ENCODE peak calls at places on chromosomes 12 and 14, in five cellular contexts. One of them, this sample, is unnamed.

GRCh38 chr12:4859478-4860210 is 50.1 kb upstream of the KCNA1 start:
- DNase-seq in adrenal gland: no peak
- DNase-seq in brain microvascular endothelial cell: no peak
- DNase-seq in CD8-positive, alpha-beta T cell: no peak
- DNase-seq in right cardiac atrium: no peak
- DNase-seq in this sample: no peak

GRCh38 chr12:106152334-106152733 is 13.6 kb upstream of the NUAK1 start:
- DNase-seq in adrenal gland: no peak
- DNase-seq in brain microvascular endothelial cell: no peak
- DNase-seq in CD8-positive, alpha-beta T cell: no peak
- DNase-seq in right cardiac atrium: no peak
- DNase-seq in this sample: no peak

GRCh38 chr14:56274556-56274955 is 156.3 kb downstream of the PELI2 start:
- DNase-seq in adrenal gland: no peak
- DNase-seq in brain microvascular endothelial cell: no peak
- DNase-seq in CD8-positive, alpha-beta T cell: no peak
- DNase-seq in right cardiac atrium: no peak
- DNase-seq in this sample: no peak

GRCh38 chr14:100588671-100589070 is 1.5 kb upstream of the BEGAIN start:
- DNase-seq in adrenal gland: no peak
- DNase-seq in brain microvascular endothelial cell: no peak
- DNase-seq in CD8-positive, alpha-beta T cell: no peak
- DNase-seq in right cardiac atrium: no peak
- DNase-seq in this sample: no peak

GRCh38 chr14:34081126-34081575 is 130.3 kb upstream of the EGLN3 start:
- DNase-seq in adrenal gland: no peak
- DNase-seq in brain microvascular endothelial cell: peak
- DNase-seq in CD8-positive, alpha-beta T cell: no peak
- DNase-seq in right cardiac atrium: no peak
- DNase-seq in this sample: no peak

GRCh38 chr14:98912655-98913054 is 359.3 kb downstream of the BCL11B start:
- DNase-seq in adrenal gland: no peak
- DNase-seq in brain microvascular endothelial cell: no peak
- DNase-seq in CD8-positive, alpha-beta T cell: no peak
- DNase-seq in right cardiac atrium: no peak
- DNase-seq in this sample: peak

GRCh38 chr12:115313929-115314328 is 630.0 kb upstream of the TBX3 start:
- DNase-seq in adrenal gland: no peak
- DNase-seq in brain microvascular endothelial cell: peak
- DNase-seq in CD8-positive, alpha-beta T cell: no peak
- DNase-seq in right cardiac atrium: no peak
- DNase-seq in this sample: peak

GRCh38 chr12:76670776-76671175 is 93.1 kb upstream of the ZDHHC17 start:
- DNase-seq in adrenal gland: no peak
- DNase-seq in brain microvascular endothelial cell: peak
- DNase-seq in CD8-positive, alpha-beta T cell: no peak
- DNase-seq in right cardiac atrium: no peak
- DNase-seq in this sample: no peak

GRCh38 chr12:66742508-66743367 is 63.9 kb upstream of the GRIP1 start:
- DNase-seq in adrenal gland: no peak
- DNase-seq in brain microvascular endothelial cell: no peak
- DNase-seq in CD8-positive, alpha-beta T cell: no peak
- DNase-seq in right cardiac atrium: no peak
- DNase-seq in this sample: no peak

GRCh38 chr14:63249112-63249511 is 44.9 kb downstream of the RHOJ start:
- DNase-seq in adrenal gland: no peak
- DNase-seq in brain microvascular endothelial cell: no peak
- DNase-seq in CD8-positive, alpha-beta T cell: no peak
- DNase-seq in right cardiac atrium: no peak
- DNase-seq in this sample: no peak

GRCh38 chr12:5200276-5201087 is 156.8 kb downstream of the KCNA5 start:
- DNase-seq in adrenal gland: peak
- DNase-seq in brain microvascular endothelial cell: peak
- DNase-seq in CD8-positive, alpha-beta T cell: no peak
- DNase-seq in right cardiac atrium: peak
- DNase-seq in this sample: peak

GRCh38 chr14:75361751-75362433 is 65.9 kb upstream of the JDP2 start:
- DNase-seq in adrenal gland: peak
- DNase-seq in brain microvascular endothelial cell: no peak
- DNase-seq in CD8-positive, alpha-beta T cell: no peak
- DNase-seq in right cardiac atrium: peak
- DNase-seq in this sample: no peak

GRCh38 chr14:69684461-69685183 is 73.2 kb downstream of the SUSD6 start:
- DNase-seq in adrenal gland: peak
- DNase-seq in brain microvascular endothelial cell: no peak
- DNase-seq in CD8-positive, alpha-beta T cell: no peak
- DNase-seq in right cardiac atrium: peak
- DNase-seq in this sample: no peak

GRCh38 chr12:19388131-19388549 is 51.2 kb upstream of the AEBP2 start:
- DNase-seq in adrenal gland: no peak
- DNase-seq in brain microvascular endothelial cell: no peak
- DNase-seq in CD8-positive, alpha-beta T cell: no peak
- DNase-seq in right cardiac atrium: no peak
- DNase-seq in this sample: no peak

GRCh38 chr12:84038241-84038640 is 874.4 kb downstream of the SLC6A15 start:
- DNase-seq in adrenal gland: no peak
- DNase-seq in brain microvascular endothelial cell: no peak
- DNase-seq in CD8-positive, alpha-beta T cell: no peak
- DNase-seq in right cardiac atrium: peak
- DNase-seq in this sample: no peak

GRCh38 chr14:31362746-31363145 is 57.6 kb downstream of the HEATR5A start:
- DNase-seq in adrenal gland: no peak
- DNase-seq in brain microvascular endothelial cell: no peak
- DNase-seq in CD8-positive, alpha-beta T cell: no peak
- DNase-seq in right cardiac atrium: no peak
- DNase-seq in this sample: no peak

GRCh38 chr12:2291182-2291832 is 238.5 kb downstream of the CACNA1C start:
- DNase-seq in adrenal gland: peak
- DNase-seq in brain microvascular endothelial cell: peak
- DNase-seq in CD8-positive, alpha-beta T cell: no peak
- DNase-seq in right cardiac atrium: no peak
- DNase-seq in this sample: peak

GRCh38 chr12:121232977-121233627 is 23.2 kb downstream of the P2RX4 start:
- DNase-seq in adrenal gland: no peak
- DNase-seq in brain microvascular endothelial cell: no peak
- DNase-seq in CD8-positive, alpha-beta T cell: no peak
- DNase-seq in right cardiac atrium: no peak
- DNase-seq in this sample: no peak

GRCh38 chr12:113874999-113875561 is 91.0 kb downstream of the RBM19 start:
- DNase-seq in adrenal gland: no peak
- DNase-seq in brain microvascular endothelial cell: peak
- DNase-seq in CD8-positive, alpha-beta T cell: no peak
- DNase-seq in right cardiac atrium: no peak
- DNase-seq in this sample: no peak

GRCh38 chr14:69763761-69764510 is 3.0 kb upstream of the SRSF5 start:
- DNase-seq in adrenal gland: no peak
- DNase-seq in brain microvascular endothelial cell: peak
- DNase-seq in CD8-positive, alpha-beta T cell: no peak
- DNase-seq in right cardiac atrium: no peak
- DNase-seq in this sample: no peak

GRCh38 chr14:90844321-90844720 is 28.1 kb upstream of the TTC7B start:
- DNase-seq in adrenal gland: no peak
- DNase-seq in brain microvascular endothelial cell: no peak
- DNase-seq in CD8-positive, alpha-beta T cell: no peak
- DNase-seq in right cardiac atrium: no peak
- DNase-seq in this sample: no peak

GRCh38 chr14:20327005-20327869 is 5.8 kb downstream of the CCNB1IP1 start:
- DNase-seq in adrenal gland: no peak
- DNase-seq in brain microvascular endothelial cell: peak
- DNase-seq in CD8-positive, alpha-beta T cell: no peak
- DNase-seq in right cardiac atrium: no peak
- DNase-seq in this sample: peak

GRCh38 chr12:64452559-64453329 is 824 bp downstream of the TBK1 start:
- DNase-seq in adrenal gland: peak
- DNase-seq in brain microvascular endothelial cell: peak
- DNase-seq in CD8-positive, alpha-beta T cell: no peak
- DNase-seq in right cardiac atrium: no peak
- DNase-seq in this sample: peak

GRCh38 chr14:68235011-68235410 is 415.4 kb downstream of the RAD51B start:
- DNase-seq in adrenal gland: no peak
- DNase-seq in brain microvascular endothelial cell: no peak
- DNase-seq in CD8-positive, alpha-beta T cell: no peak
- DNase-seq in right cardiac atrium: no peak
- DNase-seq in this sample: no peak

GRCh38 chr12:78407722-78408121 is 456.9 kb upstream of the SYT1 start:
- DNase-seq in adrenal gland: no peak
- DNase-seq in brain microvascular endothelial cell: no peak
- DNase-seq in CD8-positive, alpha-beta T cell: no peak
- DNase-seq in right cardiac atrium: no peak
- DNase-seq in this sample: no peak

GRCh38 chr12:124412646-124413015 is 117.7 kb downstream of the RFLNA start:
- DNase-seq in adrenal gland: no peak
- DNase-seq in brain microvascular endothelial cell: no peak
- DNase-seq in CD8-positive, alpha-beta T cell: no peak
- DNase-seq in right cardiac atrium: peak
- DNase-seq in this sample: no peak

GRCh38 chr14:94562019-94562418 is 777 bp downstream of the SERPINA4 start:
- DNase-seq in adrenal gland: no peak
- DNase-seq in brain microvascular endothelial cell: no peak
- DNase-seq in CD8-positive, alpha-beta T cell: no peak
- DNase-seq in right cardiac atrium: no peak
- DNase-seq in this sample: no peak

DNA sequence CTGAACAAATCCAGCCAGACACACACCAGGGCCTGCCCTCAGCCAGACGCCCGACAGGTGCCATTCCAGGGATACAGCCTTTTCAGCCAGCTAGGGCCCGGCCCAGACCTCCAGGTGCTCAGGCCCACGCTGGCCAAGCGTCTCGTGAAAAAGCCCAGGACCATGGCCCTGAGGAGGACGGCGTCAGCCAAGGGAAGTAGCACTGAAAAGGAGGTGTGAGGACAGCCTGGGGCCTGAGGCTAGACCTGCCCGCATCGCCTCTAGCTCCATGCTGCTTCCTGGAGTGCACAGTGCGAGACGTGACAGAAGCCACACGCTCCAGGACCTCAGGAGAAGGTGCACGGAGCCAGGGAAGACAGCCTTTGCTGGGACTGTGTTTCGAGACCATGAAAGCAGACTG is 29.8 kb downstream of the GOLGA3 start:
- DNase-seq in adrenal gland: no peak
- DNase-seq in brain microvascular endothelial cell: no peak
- DNase-seq in CD8-positive, alpha-beta T cell: no peak
- DNase-seq in right cardiac atrium: no peak
- DNase-seq in this sample: no peak
- H3K27ac ChIP-seq in adrenal gland: no peak
- H3K27ac ChIP-seq in brain microvascular endothelial cell: no peak
- H3K27ac ChIP-seq in CD8-positive, alpha-beta T cell: no peak
- H3K27ac ChIP-seq in right cardiac atrium: no peak
- H3K27ac ChIP-seq in this sample: no peak

GRCh38 chr14:61670576-61670975 is 24.7 kb upstream of the HIF1A start:
- DNase-seq in adrenal gland: no peak
- DNase-seq in brain microvascular endothelial cell: no peak
- DNase-seq in CD8-positive, alpha-beta T cell: no peak
- DNase-seq in right cardiac atrium: no peak
- DNase-seq in this sample: no peak
- H3K4me3 ChIP-seq in adrenal gland: no peak
- H3K4me3 ChIP-seq in brain microvascular endothelial cell: no peak
- H3K4me3 ChIP-seq in CD8-positive, alpha-beta T cell: no peak
- H3K4me3 ChIP-seq in right cardiac atrium: no peak
- H3K4me3 ChIP-seq in this sample: no peak

GRCh38 chr12:46435625-46436024 is 63.1 kb upstream of the SLC38A2 start:
- DNase-seq in adrenal gland: no peak
- DNase-seq in brain microvascular endothelial cell: no peak
- DNase-seq in CD8-positive, alpha-beta T cell: no peak
- DNase-seq in right cardiac atrium: no peak
- DNase-seq in this sample: no peak

GRCh38 chr12:46433829-46434228 is 61.3 kb upstream of the SLC38A2 start:
- DNase-seq in adrenal gland: no peak
- DNase-seq in brain microvascular endothelial cell: no peak
- DNase-seq in CD8-positive, alpha-beta T cell: no peak
- DNase-seq in right cardiac atrium: no peak
- DNase-seq in this sample: no peak

GRCh38 chr12:46432325-46432724 is 59.8 kb upstream of the SLC38A2 start:
- DNase-seq in adrenal gland: no peak
- DNase-seq in brain microvascular endothelial cell: no peak
- DNase-seq in CD8-positive, alpha-beta T cell: no peak
- DNase-seq in right cardiac atrium: no peak
- DNase-seq in this sample: no peak

DNA sequence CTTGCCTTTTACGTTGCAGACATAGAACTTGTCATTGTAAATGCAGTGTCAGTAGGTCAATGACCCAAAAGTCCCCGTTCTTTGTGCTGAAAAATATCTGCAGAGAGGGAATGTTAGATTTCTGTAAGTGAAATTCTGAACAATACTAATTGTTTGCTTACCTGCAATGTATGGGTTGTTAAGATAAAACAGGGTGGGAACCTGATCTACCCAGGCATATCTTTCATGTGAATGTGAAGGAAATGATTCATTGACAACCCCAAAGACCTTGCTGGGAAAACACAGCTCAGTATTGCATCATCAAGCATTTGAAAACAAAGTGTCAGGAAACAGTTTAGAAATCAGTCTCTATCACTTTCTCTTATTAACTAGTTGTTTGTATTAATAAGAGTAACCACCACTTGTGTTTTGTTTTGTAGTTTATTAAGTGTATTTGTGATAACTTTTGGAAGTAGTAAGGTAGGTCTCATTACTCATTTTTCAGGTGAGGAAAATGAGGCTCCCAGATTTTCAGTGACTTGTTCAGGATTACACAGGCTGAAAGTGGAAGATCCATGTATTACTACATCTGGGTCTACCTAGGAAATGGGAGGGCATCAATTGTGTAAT is 57.9 kb upstream of the SLC38A2 start:
- DNase-seq in adrenal gland: no peak
- DNase-seq in brain microvascular endothelial cell: peak
- DNase-seq in CD8-positive, alpha-beta T cell: no peak
- DNase-seq in right cardiac atrium: no peak
- DNase-seq in this sample: peak
- H3K27ac ChIP-seq in adrenal gland: peak
- H3K27ac ChIP-seq in brain microvascular endothelial cell: peak
- H3K27ac ChIP-seq in CD8-positive, alpha-beta T cell: no peak
- H3K27ac ChIP-seq in right cardiac atrium: no peak
- H3K27ac ChIP-seq in this sample: peak

GRCh38 chr14:24187538-24187915 is 1.1 kb downstream of the IPO4 start:
- DNase-seq in adrenal gland: no peak
- DNase-seq in brain microvascular endothelial cell: no peak
- DNase-seq in CD8-positive, alpha-beta T cell: no peak
- DNase-seq in right cardiac atrium: peak
- DNase-seq in this sample: no peak

GRCh38 chr14:24185741-24186140 is 2.9 kb downstream of the IPO4 start:
- DNase-seq in adrenal gland: no peak
- DNase-seq in brain microvascular endothelial cell: no peak
- DNase-seq in CD8-positive, alpha-beta T cell: no peak
- DNase-seq in right cardiac atrium: peak
- DNase-seq in this sample: no peak

GRCh38 chr14:24188251-24189058 is at the start of gene IPO4:
- DNase-seq in adrenal gland: peak
- DNase-seq in brain microvascular endothelial cell: peak
- DNase-seq in CD8-positive, alpha-beta T cell: peak
- DNase-seq in right cardiac atrium: peak
- DNase-seq in this sample: peak

GRCh38 chr14:24185015-24185414 is 3.6 kb downstream of the IPO4 start:
- DNase-seq in adrenal gland: no peak
- DNase-seq in brain microvascular endothelial cell: no peak
- DNase-seq in CD8-positive, alpha-beta T cell: no peak
- DNase-seq in right cardiac atrium: no peak
- DNase-seq in this sample: no peak

GRCh38 chr14:24186831-24187537 is 1.6 kb downstream of the IPO4 start:
- DNase-seq in adrenal gland: no peak
- DNase-seq in brain microvascular endothelial cell: no peak
- DNase-seq in CD8-positive, alpha-beta T cell: no peak
- DNase-seq in right cardiac atrium: no peak
- DNase-seq in this sample: no peak
- H3K4me3 ChIP-seq in adrenal gland: no peak
- H3K4me3 ChIP-seq in brain microvascular endothelial cell: no peak
- H3K4me3 ChIP-seq in CD8-positive, alpha-beta T cell: no peak
- H3K4me3 ChIP-seq in right cardiac atrium: no peak
- H3K4me3 ChIP-seq in this sample: no peak